ENCODE peak calls at places on chromosomes 7 and 10, in seven cellular contexts. K, D, U, V, R, L and E are unnamed samples.

GRCh38 chr10:114290038-114290437 is 51.0 kb downstream of the VWA2 start:
- DNase-seq in K (no peak), D (peak; percentile 59), U (no peak), V (no peak), R (no peak), L (no peak), E (no peak)

GRCh38 chr10:70052462-70053211 is at the start of gene MACROH2A2:
- DNase-seq in K (peak; percentile 82), D (peak; percentile 73), U (no peak), V (peak; percentile 85), R (no peak), L (no peak), E (peak; percentile 64)

GRCh38 chr7:17013204-17013603 is 131.4 kb upstream of the AGR3 start:
- DNase-seq in K (no peak), D (no peak), U (no peak), V (no peak), R (no peak), L (no peak), E (no peak)

GRCh38 chr7:137508437-137509175 is 165.1 kb upstream of the PTN start:
- DNase-seq in K (no peak), D (no peak), U (no peak), V (no peak), R (no peak), L (no peak), E (no peak)

GRCh38 chr7:24536670-24537069 is 36.6 kb upstream of the PALS2 start:
- DNase-seq in K (no peak), D (no peak), U (no peak), V (no peak), R (no peak), L (no peak), E (no peak)

GRCh38 chr7:916291-916941 is 38.1 kb downstream of the ADAP1 start:
- DNase-seq in K (no peak), D (peak; percentile 67), U (no peak), V (peak; percentile 75), R (no peak), L (no peak), E (no peak)

GRCh38 chr10:3877092-3878000 is 92.3 kb upstream of the KLF6 start:
- DNase-seq in K (no peak), D (no peak), U (no peak), V (no peak), R (no peak), L (no peak), E (no peak)

GRCh38 chr7:106841896-106842390 is 23.1 kb upstream of the PIK3CG start:
- DNase-seq in K (no peak), D (no peak), U (no peak), V (peak; percentile 73), R (no peak), L (no peak), E (no peak)

GRCh38 chr7:6330657-6331056 is 58.2 kb upstream of the CYTH3 start:
- DNase-seq in K (no peak), D (no peak), U (no peak), V (no peak), R (no peak), L (no peak), E (no peak)

GRCh38 chr10:29131952-29132820 is 156.7 kb upstream of the LYZL1 start:
- DNase-seq in K (no peak), D (peak; percentile 64), U (no peak), V (peak; percentile 23), R (peak; percentile 94), L (no peak), E (no peak)